ENCODE peak calls at places on chromosomes 13 and 19, in nine cellular contexts. One of them, this sample, is unnamed.

GRCh38 chr13:98890186-98890585 is 87.7 kb downstream of the DOCK9 start:
- DNase-seq in tibial artery: no peak
- DNase-seq in psoas muscle: no peak
- DNase-seq in endothelial cell of umbilical vein: peak; percentile 47
- DNase-seq in lower lobe of right lung: no peak
- DNase-seq in CD8-positive, alpha-beta T cell: no peak
- DNase-seq in SK-N-SH: no peak
- DNase-seq in esophagus muscularis mucosa: no peak
- DNase-seq in fibroblast of lung: peak; percentile 62
- DNase-seq in this sample: no peak

GRCh38 chr19:51480590-51480989 is 2.3 kb downstream of the CEACAM18 start:
- DNase-seq in tibial artery: no peak
- DNase-seq in psoas muscle: no peak
- DNase-seq in endothelial cell of umbilical vein: no peak
- DNase-seq in lower lobe of right lung: no peak
- DNase-seq in CD8-positive, alpha-beta T cell: no peak
- DNase-seq in SK-N-SH: no peak
- DNase-seq in esophagus muscularis mucosa: no peak
- DNase-seq in fibroblast of lung: no peak
- DNase-seq in this sample: no peak

GRCh38 chr13:76939215-76939614 is 9.1 kb upstream of the ACOD1 start:
- DNase-seq in tibial artery: no peak
- DNase-seq in psoas muscle: no peak
- DNase-seq in endothelial cell of umbilical vein: no peak
- DNase-seq in lower lobe of right lung: no peak
- DNase-seq in CD8-positive, alpha-beta T cell: no peak
- DNase-seq in SK-N-SH: no peak
- DNase-seq in esophagus muscularis mucosa: no peak
- DNase-seq in fibroblast of lung: peak; percentile 47
- DNase-seq in this sample: no peak

GRCh38 chr13:33213797-33214196 is 71.8 kb downstream of the STARD13 start:
- DNase-seq in tibial artery: no peak
- DNase-seq in psoas muscle: no peak
- DNase-seq in endothelial cell of umbilical vein: no peak
- DNase-seq in lower lobe of right lung: no peak
- DNase-seq in CD8-positive, alpha-beta T cell: no peak
- DNase-seq in SK-N-SH: no peak
- DNase-seq in esophagus muscularis mucosa: no peak
- DNase-seq in fibroblast of lung: peak; percentile 56
- DNase-seq in this sample: no peak

GRCh38 chr19:36225219-36225892 is 10.4 kb downstream of the ZNF146 start:
- DNase-seq in tibial artery: no peak
- DNase-seq in psoas muscle: no peak
- DNase-seq in endothelial cell of umbilical vein: peak; percentile 72
- DNase-seq in lower lobe of right lung: no peak
- DNase-seq in CD8-positive, alpha-beta T cell: no peak
- DNase-seq in SK-N-SH: no peak
- DNase-seq in esophagus muscularis mucosa: no peak
- DNase-seq in fibroblast of lung: peak; percentile 72
- DNase-seq in this sample: no peak

GRCh38 chr19:52270266-52270885 is 989 bp downstream of the ZNF766 start:
- DNase-seq in tibial artery: no peak
- DNase-seq in psoas muscle: no peak
- DNase-seq in endothelial cell of umbilical vein: no peak
- DNase-seq in lower lobe of right lung: no peak
- DNase-seq in CD8-positive, alpha-beta T cell: no peak
- DNase-seq in SK-N-SH: peak; percentile 64
- DNase-seq in esophagus muscularis mucosa: no peak
- DNase-seq in fibroblast of lung: no peak
- DNase-seq in this sample: no peak

GRCh38 chr19:44741841-44742352 is 6.6 kb upstream of the BCL3 start:
- DNase-seq in tibial artery: peak; percentile 99
- DNase-seq in psoas muscle: peak; percentile 99
- DNase-seq in endothelial cell of umbilical vein: peak; percentile 98
- DNase-seq in lower lobe of right lung: peak; percentile 96
- DNase-seq in CD8-positive, alpha-beta T cell: no peak
- DNase-seq in SK-N-SH: peak; percentile 65
- DNase-seq in esophagus muscularis mucosa: peak; percentile 99
- DNase-seq in fibroblast of lung: peak; percentile 100
- DNase-seq in this sample: peak; percentile 100

GRCh38 chr13:97339019-97339988 is 94.7 kb upstream of the RAP2A start:
- DNase-seq in tibial artery: peak; percentile 44
- DNase-seq in psoas muscle: no peak
- DNase-seq in endothelial cell of umbilical vein: no peak
- DNase-seq in lower lobe of right lung: no peak
- DNase-seq in CD8-positive, alpha-beta T cell: no peak
- DNase-seq in SK-N-SH: no peak
- DNase-seq in esophagus muscularis mucosa: no peak
- DNase-seq in fibroblast of lung: peak; percentile 99
- DNase-seq in this sample: peak; percentile 38

GRCh38 chr19:31377736-31378135 is 28.5 kb upstream of the TSHZ3 start:
- DNase-seq in tibial artery: no peak
- DNase-seq in psoas muscle: no peak
- DNase-seq in endothelial cell of umbilical vein: no peak
- DNase-seq in lower lobe of right lung: no peak
- DNase-seq in CD8-positive, alpha-beta T cell: no peak
- DNase-seq in SK-N-SH: no peak
- DNase-seq in esophagus muscularis mucosa: no peak
- DNase-seq in fibroblast of lung: no peak
- DNase-seq in this sample: no peak

GRCh38 chr13:87311165-87311564 is 360.0 kb upstream of the SLITRK5 start:
- DNase-seq in tibial artery: no peak
- DNase-seq in psoas muscle: no peak
- DNase-seq in endothelial cell of umbilical vein: no peak
- DNase-seq in lower lobe of right lung: no peak
- DNase-seq in CD8-positive, alpha-beta T cell: no peak
- DNase-seq in SK-N-SH: no peak
- DNase-seq in esophagus muscularis mucosa: no peak
- DNase-seq in fibroblast of lung: peak; percentile 5
- DNase-seq in this sample: no peak

GRCh38 chr13:49986471-49986870 is 10.4 kb upstream of the TRIM13 start:
- DNase-seq in tibial artery: no peak
- DNase-seq in psoas muscle: no peak
- DNase-seq in endothelial cell of umbilical vein: no peak
- DNase-seq in lower lobe of right lung: no peak
- DNase-seq in CD8-positive, alpha-beta T cell: no peak
- DNase-seq in SK-N-SH: no peak
- DNase-seq in esophagus muscularis mucosa: no peak
- DNase-seq in fibroblast of lung: no peak
- DNase-seq in this sample: no peak

GRCh38 chr19:43574424-43575155 is 737 bp downstream of the XRCC1 start:
- DNase-seq in tibial artery: no peak
- DNase-seq in psoas muscle: no peak
- DNase-seq in endothelial cell of umbilical vein: peak; percentile 73
- DNase-seq in lower lobe of right lung: peak; percentile 28
- DNase-seq in CD8-positive, alpha-beta T cell: no peak
- DNase-seq in SK-N-SH: no peak
- DNase-seq in esophagus muscularis mucosa: no peak
- DNase-seq in fibroblast of lung: peak; percentile 10
- DNase-seq in this sample: no peak

GRCh38 chr13:30792257-30793000 is 57.1 kb downstream of the ALOX5AP start:
- DNase-seq in tibial artery: peak; percentile 79
- DNase-seq in psoas muscle: peak; percentile 88
- DNase-seq in endothelial cell of umbilical vein: peak; percentile 96
- DNase-seq in lower lobe of right lung: peak; percentile 68
- DNase-seq in CD8-positive, alpha-beta T cell: no peak
- DNase-seq in SK-N-SH: peak; percentile 75
- DNase-seq in esophagus muscularis mucosa: no peak
- DNase-seq in fibroblast of lung: peak; percentile 95
- DNase-seq in this sample: peak; percentile 61

GRCh38 chr13:98144501-98145350 is 1.8 kb downstream of the FARP1 start:
- DNase-seq in tibial artery: no peak
- DNase-seq in psoas muscle: no peak
- DNase-seq in endothelial cell of umbilical vein: peak; percentile 39
- DNase-seq in lower lobe of right lung: peak; percentile 50
- DNase-seq in CD8-positive, alpha-beta T cell: no peak
- DNase-seq in SK-N-SH: peak; percentile 34
- DNase-seq in esophagus muscularis mucosa: no peak
- DNase-seq in fibroblast of lung: peak; percentile 77
- DNase-seq in this sample: no peak

GRCh38 chr13:38804061-38804460 is 117.2 kb downstream of the FREM2 start:
- DNase-seq in tibial artery: no peak
- DNase-seq in psoas muscle: no peak
- DNase-seq in endothelial cell of umbilical vein: no peak
- DNase-seq in lower lobe of right lung: no peak
- DNase-seq in CD8-positive, alpha-beta T cell: no peak
- DNase-seq in SK-N-SH: no peak
- DNase-seq in esophagus muscularis mucosa: no peak
- DNase-seq in fibroblast of lung: no peak
- DNase-seq in this sample: no peak

GRCh38 chr13:38804536-38804935 is 117.7 kb downstream of the FREM2 start:
- DNase-seq in tibial artery: no peak
- DNase-seq in psoas muscle: no peak
- DNase-seq in endothelial cell of umbilical vein: no peak
- DNase-seq in lower lobe of right lung: no peak
- DNase-seq in CD8-positive, alpha-beta T cell: no peak
- DNase-seq in SK-N-SH: no peak
- DNase-seq in esophagus muscularis mucosa: no peak
- DNase-seq in fibroblast of lung: peak; percentile 17
- DNase-seq in this sample: no peak

GRCh38 chr13:38803566-38803965 is 116.7 kb downstream of the FREM2 start:
- DNase-seq in tibial artery: no peak
- DNase-seq in psoas muscle: no peak
- DNase-seq in endothelial cell of umbilical vein: no peak
- DNase-seq in lower lobe of right lung: no peak
- DNase-seq in CD8-positive, alpha-beta T cell: no peak
- DNase-seq in SK-N-SH: no peak
- DNase-seq in esophagus muscularis mucosa: no peak
- DNase-seq in fibroblast of lung: no peak
- DNase-seq in this sample: no peak
- H3K27ac ChIP-seq in tibial artery: no peak overlapping the region
- H3K27ac ChIP-seq in psoas muscle: no peak overlapping the region
- H3K27ac ChIP-seq in endothelial cell of umbilical vein: no peak overlapping the region
- H3K27ac ChIP-seq in lower lobe of right lung: no peak overlapping the region
- H3K27ac ChIP-seq in CD8-positive, alpha-beta T cell: no peak overlapping the region
- H3K27ac ChIP-seq in SK-N-SH: no peak overlapping the region
- H3K27ac ChIP-seq in esophagus muscularis mucosa: no peak overlapping the region
- H3K27ac ChIP-seq in fibroblast of lung: no peak overlapping the region
- H3K27ac ChIP-seq in this sample: no peak overlapping the region

GRCh38 chr13:112254061-112254818 is 121.9 kb upstream of the SPACA7 start:
- DNase-seq in tibial artery: no peak
- DNase-seq in psoas muscle: no peak
- DNase-seq in endothelial cell of umbilical vein: no peak
- DNase-seq in lower lobe of right lung: no peak
- DNase-seq in CD8-positive, alpha-beta T cell: no peak
- DNase-seq in SK-N-SH: no peak
- DNase-seq in esophagus muscularis mucosa: peak; percentile 34
- DNase-seq in fibroblast of lung: no peak
- DNase-seq in this sample: no peak

GRCh38 chr13:112255550-112256120 is 120.5 kb upstream of the SPACA7 start:
- DNase-seq in tibial artery: no peak
- DNase-seq in psoas muscle: peak; percentile 26
- DNase-seq in endothelial cell of umbilical vein: no peak
- DNase-seq in lower lobe of right lung: no peak
- DNase-seq in CD8-positive, alpha-beta T cell: no peak
- DNase-seq in SK-N-SH: no peak
- DNase-seq in esophagus muscularis mucosa: peak; percentile 78
- DNase-seq in fibroblast of lung: no peak
- DNase-seq in this sample: no peak

GRCh38 chr13:112253631-112254030 is 122.5 kb upstream of the SPACA7 start:
- DNase-seq in tibial artery: no peak
- DNase-seq in psoas muscle: no peak
- DNase-seq in endothelial cell of umbilical vein: no peak
- DNase-seq in lower lobe of right lung: no peak
- DNase-seq in CD8-positive, alpha-beta T cell: no peak
- DNase-seq in SK-N-SH: no peak
- DNase-seq in esophagus muscularis mucosa: peak; percentile 90
- DNase-seq in fibroblast of lung: no peak
- DNase-seq in this sample: no peak

GRCh38 chr13:112254900-112255299 is 121.3 kb upstream of the SPACA7 start:
- DNase-seq in tibial artery: no peak
- DNase-seq in psoas muscle: no peak
- DNase-seq in endothelial cell of umbilical vein: no peak
- DNase-seq in lower lobe of right lung: no peak
- DNase-seq in CD8-positive, alpha-beta T cell: no peak
- DNase-seq in SK-N-SH: no peak
- DNase-seq in esophagus muscularis mucosa: no peak
- DNase-seq in fibroblast of lung: no peak
- DNase-seq in this sample: no peak

GRCh38 chr13:112256716-112257497 is 119.2 kb upstream of the SPACA7 start:
- DNase-seq in tibial artery: no peak
- DNase-seq in psoas muscle: no peak
- DNase-seq in endothelial cell of umbilical vein: no peak
- DNase-seq in lower lobe of right lung: no peak
- DNase-seq in CD8-positive, alpha-beta T cell: no peak
- DNase-seq in SK-N-SH: no peak
- DNase-seq in esophagus muscularis mucosa: peak; percentile 84
- DNase-seq in fibroblast of lung: no peak
- DNase-seq in this sample: no peak
- H3K27me3 ChIP-seq in tibial artery: peaks cover 7% of the 10 kb centered on the region
- H3K27me3 ChIP-seq in psoas muscle: peaks cover 11% of the 10 kb centered on the region
- H3K27me3 ChIP-seq in endothelial cell of umbilical vein: no peaks in the 10 kb centered on the region
- H3K27me3 ChIP-seq in lower lobe of right lung: peaks cover 11% of the 10 kb centered on the region
- H3K27me3 ChIP-seq in CD8-positive, alpha-beta T cell: no peaks in the 10 kb centered on the region
- H3K27me3 ChIP-seq in SK-N-SH: peaks cover 39% of the 10 kb centered on the region
- H3K27me3 ChIP-seq in esophagus muscularis mucosa: no peaks in the 10 kb centered on the region
- H3K27me3 ChIP-seq in fibroblast of lung: no peaks in the 10 kb centered on the region
- H3K27me3 ChIP-seq in this sample: peaks cover 5% of the 10 kb centered on the region

DNA sequence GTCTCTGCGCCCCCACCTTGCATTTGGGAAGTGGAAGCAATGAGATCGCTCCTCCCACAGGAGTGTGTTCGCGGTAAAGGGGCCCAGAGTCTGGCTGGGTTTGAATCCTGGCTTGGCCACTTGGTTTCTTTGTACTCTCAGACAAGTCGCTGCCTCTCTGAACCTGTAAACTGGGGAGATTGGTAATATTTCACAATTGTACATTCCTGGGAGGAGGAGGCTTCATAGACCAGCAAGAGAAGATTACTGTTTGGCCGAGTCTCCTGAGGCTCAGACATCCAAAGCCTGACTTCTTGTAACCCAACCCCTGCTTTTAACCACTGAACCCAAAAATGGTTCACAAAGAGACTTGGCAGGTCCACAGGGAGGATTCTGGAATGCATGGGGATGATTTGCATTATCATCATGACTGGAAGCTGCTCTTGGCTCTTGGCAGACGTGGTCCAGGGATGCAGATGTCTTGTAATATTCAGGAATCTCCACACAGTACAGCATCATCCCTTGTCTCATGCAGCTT is 13.6 kb upstream of the STRN4 start:
- DNase-seq in tibial artery: peak; percentile 54
- DNase-seq in psoas muscle: no peak
- DNase-seq in endothelial cell of umbilical vein: no peak
- DNase-seq in lower lobe of right lung: no peak
- DNase-seq in CD8-positive, alpha-beta T cell: no peak
- DNase-seq in SK-N-SH: no peak
- DNase-seq in esophagus muscularis mucosa: no peak
- DNase-seq in fibroblast of lung: peak; percentile 70
- DNase-seq in this sample: no peak
- H3K4me3 ChIP-seq in tibial artery: no peak overlapping the region
- H3K4me3 ChIP-seq in psoas muscle: no peak overlapping the region
- H3K4me3 ChIP-seq in endothelial cell of umbilical vein: no peak overlapping the region
- H3K4me3 ChIP-seq in lower lobe of right lung: no peak overlapping the region
- H3K4me3 ChIP-seq in CD8-positive, alpha-beta T cell: no peak overlapping the region
- H3K4me3 ChIP-seq in SK-N-SH: no peak overlapping the region
- H3K4me3 ChIP-seq in esophagus muscularis mucosa: no peak overlapping the region
- H3K4me3 ChIP-seq in fibroblast of lung: no peak overlapping the region
- H3K4me3 ChIP-seq in this sample: no peak overlapping the region

GRCh38 chr19:12789098-12789903 is 2.0 kb upstream of the JUNB start:
- DNase-seq in tibial artery: no peak
- DNase-seq in psoas muscle: no peak
- DNase-seq in endothelial cell of umbilical vein: peak; percentile 28
- DNase-seq in lower lobe of right lung: no peak
- DNase-seq in CD8-positive, alpha-beta T cell: no peak
- DNase-seq in SK-N-SH: no peak
- DNase-seq in esophagus muscularis mucosa: no peak
- DNase-seq in fibroblast of lung: no peak
- DNase-seq in this sample: no peak
- H3K27ac ChIP-seq in tibial artery: peak overlapping the region; percentile 99
- H3K27ac ChIP-seq in psoas muscle: peak overlapping the region; percentile 99
- H3K27ac ChIP-seq in endothelial cell of umbilical vein: peak overlapping the region; percentile 65
- H3K27ac ChIP-seq in lower lobe of right lung: peak overlapping the region; percentile 99
- H3K27ac ChIP-seq in CD8-positive, alpha-beta T cell: peak overlapping the region; percentile 100
- H3K27ac ChIP-seq in SK-N-SH: peak overlapping the region; percentile 97
- H3K27ac ChIP-seq in esophagus muscularis mucosa: peak overlapping the region; percentile 99
- H3K27ac ChIP-seq in fibroblast of lung: peak overlapping the region; percentile 97
- H3K27ac ChIP-seq in this sample: peak overlapping the region; percentile 99